ENCODE peak calls at places on chromosome 4, in nine cellular contexts. B is lung; G is stimulated activated naive B cell treated with anti-CD40 and anti-IgM and Interleukin-4, amounts not matched to agents 10 μg/mL and 1 μg/mL and 100 μg/mL, for 72 hours; D is activated T-cell treated with anti-CD3 and anti-CD28 coated beads for 1 hour; L is stromal cell of bone marrow; C is NCI-H1092; I is stimulated activated CD4-positive, alpha-beta T cell treated with anti-CD3 and anti-CD28 coated beads, Interleukin-15, amount 100 ng/mL, for 1 hour; R is NCI-H345; O is Calu3. K is an unnamed sample.

GRCh38 chr4:184684491-184685189 is 35.1 kb downstream of the PRIMPOL start:
- DNase-seq in B (no peak), G (no peak), D (no peak), L (no peak), C (no peak), I (no peak), R (no peak), O (no peak), K (no peak)

GRCh38 chr4:84892950-84893349 is 73.5 kb downstream of the WDFY3 start:
- DNase-seq in B (no peak), G (no peak), D (no peak), L (no peak), C (no peak), I (no peak), R (no peak), O (no peak), K (no peak)

GRCh38 chr4:8322794-8323704 is 53.5 kb downstream of the HTRA3 start:
- DNase-seq in B (no peak), G (no peak), D (no peak), L (no peak), C (no peak), I (no peak), R (no peak), O (no peak), K (no peak)

GRCh38 chr4:48255130-48255958 is 14.3 kb downstream of the TEC start:
- DNase-seq in B (no peak), G (no peak), D (no peak), L (no peak), C (no peak), I (no peak), R (peak), O (no peak), K (peak)

GRCh38 chr4:182370491-182370890 is 127.3 kb downstream of the TENM3 start:
- DNase-seq in B (no peak), G (no peak), D (no peak), L (no peak), C (no peak), I (no peak), R (no peak), O (no peak), K (no peak)

GRCh38 chr4:153448003-153448731 is 18.0 kb upstream of the TMEM131L start:
- DNase-seq in B (no peak), G (no peak), D (no peak), L (no peak), C (peak), I (no peak), R (peak), O (no peak), K (no peak)

GRCh38 chr4:7964890-7965662 is 25.4 kb upstream of the AFAP1 start:
- DNase-seq in B (no peak), G (no peak), D (peak), L (no peak), C (no peak), I (no peak), R (no peak), O (peak), K (no peak)

GRCh38 chr4:114038762-114039392 is 59.4 kb upstream of the ARSJ start:
- DNase-seq in B (no peak), G (no peak), D (no peak), L (no peak), C (no peak), I (no peak), R (peak), O (no peak), K (no peak)

GRCh38 chr4:180618396-180618795 is 1624.8 kb upstream of the TENM3 start:
- DNase-seq in B (no peak), G (no peak), D (no peak), L (no peak), C (no peak), I (no peak), R (no peak), O (no peak), K (no peak)

GRCh38 chr4:67106846-67107467 is 438.3 kb downstream of the CENPC start:
- DNase-seq in B (no peak), G (no peak), D (no peak), L (no peak), C (peak), I (no peak), R (peak), O (no peak), K (peak)

GRCh38 chr4:16226816-16227461 is 668 bp upstream of the TAPT1 start:
- DNase-seq in B (peak), G (peak), D (peak), L (no peak), C (no peak), I (peak), R (no peak), O (peak), K (no peak)

GRCh38 chr4:80539190-80539589 is 203.7 kb downstream of the CFAP299 start:
- DNase-seq in B (no peak), G (no peak), D (no peak), L (no peak), C (no peak), I (no peak), R (no peak), O (no peak), K (no peak)

GRCh38 chr4:147596976-147597375 is 20.2 kb upstream of the TMEM184C start:
- DNase-seq in B (peak), G (no peak), D (no peak), L (no peak), C (no peak), I (no peak), R (no peak), O (peak), K (peak)